ENCODE peak calls at places on chromosomes 5 and 9, in ten cellular contexts. F is vagina, K is sigmoid colon, R is neuronal stem cell, O is upper lobe of left lung, X is A549, A is aorta, P is Panc1, N is adipocyte, G is PC-3. L is an unnamed sample.

GRCh38 chr5:74141053-74141452 is 499.5 kb downstream of the ENC1 start:
- DNase-seq in O (no peak), K (no peak), G (peak; percentile 53), N (peak; percentile 36), A (no peak), P (no peak), X (peak; percentile 17), R (no peak), F (no peak), L (no peak)

GRCh38 chr5:71782771-71783770 is 64.0 kb downstream of the CARTPT start:
- DNase-seq in N (peak; percentile 96), F (no peak), O (peak; percentile 58), K (peak; percentile 91), R (peak; percentile 73), P (peak; percentile 47), X (peak; percentile 75), G (peak; percentile 81), A (peak; percentile 94), L (peak; percentile 91)

GRCh38 chr9:87703636-87704276 is 22.2 kb upstream of the CTSL start:
- DNase-seq in R (no peak), F (no peak), O (no peak), P (no peak), K (no peak), X (peak; percentile 30), A (peak; percentile 59), N (no peak), G (peak; percentile 40), L (no peak)

GRCh38 chr5:106649031-106649430 is 1021.7 kb downstream of the EFNA5 start:
- DNase-seq in O (no peak), R (no peak), N (no peak), A (no peak), K (no peak), G (no peak), X (no peak), F (no peak), P (no peak), L (peak; percentile 78)

GRCh38 chr9:1979815-1980367 is 35.3 kb upstream of the SMARCA2 start:
- DNase-seq in R (no peak), G (no peak), F (no peak), N (peak; percentile 60), K (no peak), P (no peak), O (no peak), X (no peak), A (no peak), L (no peak)

GRCh38 chr5:138408023-138408422 is 30.8 kb upstream of the REEP2 start:
- DNase-seq in K (no peak), R (no peak), N (peak; percentile 1), G (no peak), F (no peak), P (no peak), X (no peak), A (no peak), O (no peak), L (peak; percentile 79)

GRCh38 chr9:100324594-100325200 is 28.0 kb downstream of the TEX10 start:
- DNase-seq in N (peak; percentile 81), X (peak; percentile 50), R (no peak), O (no peak), G (peak; percentile 30), A (no peak), K (no peak), P (no peak), F (no peak), L (no peak)

GRCh38 chr5:110458313-110458712 is 268.2 kb downstream of the TMEM232 start:
- DNase-seq in R (no peak), O (no peak), A (no peak), F (no peak), N (no peak), P (no peak), X (no peak), K (no peak), G (no peak), L (no peak)

GRCh38 chr5:164422400-164422799 is 917.0 kb downstream of the MAT2B start:
- DNase-seq in N (no peak), F (no peak), X (peak; percentile 13), P (no peak), R (peak; percentile 17), A (no peak), O (no peak), K (no peak), G (no peak), L (peak; percentile 11)

DNA sequence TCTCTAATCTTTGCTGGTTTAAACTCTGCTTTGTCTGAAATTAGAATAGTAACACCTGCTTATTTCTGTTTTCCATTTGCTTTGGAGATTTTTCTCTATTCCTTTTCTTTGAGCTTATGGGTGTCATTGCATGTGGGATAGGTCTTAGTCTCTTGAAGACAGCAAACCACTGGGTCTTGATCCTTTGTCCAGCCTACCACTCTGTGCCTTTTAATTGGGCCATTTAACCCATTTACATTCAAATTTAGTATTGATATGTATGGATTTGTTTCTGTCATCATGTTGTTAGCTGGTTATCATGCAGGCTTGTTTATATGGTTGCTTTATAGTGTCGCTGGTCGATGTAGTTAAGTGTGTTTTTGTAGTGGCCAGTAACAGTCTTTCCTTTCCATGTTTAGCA is 914.7 kb downstream of the MAT2B start:
- DNase-seq in A (no peak), G (no peak), R (no peak), P (no peak), F (no peak), N (no peak), X (no peak), K (no peak), O (no peak), L (no peak)
- H3K9me3 ChIP-seq in A (peaks cover 3% of the 10 kb centered on the region), G (peaks cover 9% of the 10 kb centered on the region), R (no peaks in the 10 kb centered on the region), P (no peaks in the 10 kb centered on the region), F (no peaks in the 10 kb centered on the region), N (peaks cover 30% of the 10 kb centered on the region), X (no peaks in the 10 kb centered on the region), K (peaks cover 8% of the 10 kb centered on the region), O (peaks cover 34% of the 10 kb centered on the region), L (no peaks in the 10 kb centered on the region)

GRCh38 chr9:78025186-78025585 is 6.4 kb downstream of the GNAQ start:
- DNase-seq in A (no peak), R (no peak), F (no peak), O (no peak), X (no peak), N (no peak), G (no peak), K (no peak), P (no peak), L (no peak)

GRCh38 chr9:78026416-78026815 is 5.2 kb downstream of the GNAQ start:
- DNase-seq in K (no peak), O (no peak), G (no peak), X (no peak), P (no peak), N (peak; percentile 53), R (no peak), F (no peak), A (no peak), L (no peak)

GRCh38 chr9:78026947-78027346 is 4.7 kb downstream of the GNAQ start:
- DNase-seq in N (peak; percentile 70), R (no peak), K (no peak), X (no peak), A (no peak), G (no peak), F (no peak), O (no peak), P (no peak), L (no peak)

GRCh38 chr9:78021692-78022091 is 9.9 kb downstream of the GNAQ start:
- DNase-seq in N (peak; percentile 30), X (no peak), G (no peak), R (no peak), A (no peak), P (no peak), K (no peak), F (no peak), O (peak; percentile 81), L (no peak)

GRCh38 chr9:78023003-78023741 is 8.4 kb downstream of the GNAQ start:
- DNase-seq in A (no peak), K (no peak), G (no peak), R (no peak), O (peak; percentile 73), X (peak; percentile 53), N (peak; percentile 81), F (no peak), P (no peak), L (no peak)
- H3K4me1 ChIP-seq in A (peaks cover 6% of the 10 kb centered on the region), K (peaks cover 85% of the 10 kb centered on the region), G (no peaks in the 10 kb centered on the region), R (peaks cover 6% of the 10 kb centered on the region), O (peaks cover 80% of the 10 kb centered on the region), X (peaks cover 46% of the 10 kb centered on the region), N (peaks cover 33% of the 10 kb centered on the region), F (peaks cover 62% of the 10 kb centered on the region), P (no peaks in the 10 kb centered on the region), L (peaks cover 11% of the 10 kb centered on the region)

GRCh38 chr5:80237243-80237642 is 18.6 kb downstream of the SERINC5 start:
- DNase-seq in K (no peak), R (no peak), A (no peak), O (no peak), N (no peak), F (no peak), P (no peak), G (no peak), X (no peak), L (no peak)

GRCh38 chr5:80238078-80238477 is 17.8 kb downstream of the SERINC5 start:
- DNase-seq in G (no peak), X (no peak), N (no peak), F (no peak), P (no peak), K (no peak), R (no peak), A (no peak), O (no peak), L (no peak)

GRCh38 chr5:80240368-80240986 is 15.4 kb downstream of the SERINC5 start:
- DNase-seq in F (no peak), X (no peak), G (no peak), P (no peak), R (no peak), O (no peak), N (no peak), A (no peak), K (no peak), L (no peak)

GRCh38 chr5:80238778-80239679 is 16.8 kb downstream of the SERINC5 start:
- DNase-seq in X (no peak), G (no peak), R (no peak), F (no peak), P (no peak), K (peak; percentile 81), N (peak; percentile 44), O (peak; percentile 57), A (peak; percentile 80), L (peak; percentile 65)

DNA sequence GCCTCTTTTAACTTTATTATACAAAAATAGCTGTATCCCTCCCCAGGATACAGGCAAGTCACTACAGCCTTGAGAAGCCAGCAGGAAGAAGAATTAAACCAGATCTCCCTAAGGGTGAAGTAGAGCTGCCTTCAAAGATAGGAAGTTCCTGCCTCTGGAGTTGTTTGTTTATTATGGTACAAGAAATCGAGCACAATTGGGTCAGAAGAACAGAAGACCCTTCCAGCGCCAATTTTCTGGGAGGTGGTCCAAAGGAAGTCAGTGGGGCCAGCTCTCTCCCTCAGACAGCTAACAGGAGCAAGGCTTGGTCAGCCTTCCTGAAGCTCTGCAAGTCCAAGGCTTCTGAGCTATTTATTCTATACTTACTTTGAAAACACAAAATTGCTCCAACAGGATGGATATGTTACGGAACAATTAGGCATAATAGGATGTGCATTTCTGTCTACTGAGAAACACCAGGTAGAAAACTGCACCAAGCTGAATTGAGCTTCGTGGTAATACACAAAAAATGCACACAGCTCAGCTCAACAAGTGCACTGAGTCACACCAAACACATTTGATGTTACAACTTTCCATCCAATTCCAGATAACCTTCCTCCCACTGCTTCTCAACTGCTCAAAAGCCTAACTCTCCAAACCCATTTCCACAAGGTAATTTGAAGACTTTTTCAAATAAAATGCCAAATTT is 16.0 kb downstream of the SERINC5 start:
- DNase-seq in N (no peak), G (peak; percentile 33), K (no peak), A (no peak), P (no peak), O (no peak), R (no peak), X (no peak), F (no peak), L (no peak)
- H3K4me3 ChIP-seq in N (no peak overlapping the region), G (no peak overlapping the region), K (no peak overlapping the region), A (no peak overlapping the region), P (no peak overlapping the region), O (no peak overlapping the region), R (no peak overlapping the region), X (no peak overlapping the region), F (no peak overlapping the region), L (no peak overlapping the region)

DNA sequence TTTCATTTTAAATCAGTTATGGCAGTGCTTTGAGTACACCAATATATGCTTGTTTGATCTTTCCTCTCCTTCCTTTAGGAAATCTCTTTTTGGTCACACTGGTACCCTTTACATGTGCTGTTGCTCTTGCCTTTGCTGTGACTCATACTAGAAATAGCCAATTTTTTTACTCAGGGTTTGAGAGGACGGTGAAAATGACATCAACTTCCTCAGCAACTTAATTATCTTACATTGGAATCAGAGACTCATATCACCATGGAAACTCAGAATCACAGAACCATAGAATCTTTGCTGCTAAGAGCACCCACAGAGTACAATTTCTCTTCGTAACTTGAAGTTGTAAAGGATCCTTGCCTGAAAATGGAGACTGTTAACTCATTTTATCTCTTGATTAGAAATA is 13.8 kb upstream of the ZNF300 start:
- DNase-seq in N (no peak), O (no peak), X (no peak), A (no peak), K (no peak), R (no peak), F (no peak), P (no peak), G (no peak), L (no peak)
- H3K9me3 ChIP-seq in N (peaks cover 91% of the 10 kb centered on the region), O (peaks cover 65% of the 10 kb centered on the region), X (peaks cover 37% of the 10 kb centered on the region), A (peaks cover 9% of the 10 kb centered on the region), K (peaks cover 4% of the 10 kb centered on the region), R (peaks cover 3% of the 10 kb centered on the region), F (peaks cover 6% of the 10 kb centered on the region), P (peaks cover 46% of the 10 kb centered on the region), G (peaks cover 32% of the 10 kb centered on the region), L (no peaks in the 10 kb centered on the region)

L was measured in HAP-1.